ENCODE peak calls at places on chromosomes 16 and 17, in eight cellular contexts. One of them, this sample, is unnamed.

GRCh38 chr16:50270510-50271147 is 4.3 kb downstream of the ADCY7 start:
- DNase-seq in transverse colon: no peak
- DNase-seq in AG10803: no peak
- DNase-seq in type B pancreatic cell: no peak
- DNase-seq in astrocyte of the spinal cord: no peak
- DNase-seq in HCT116: no peak
- DNase-seq in dorsolateral prefrontal cortex: no peak
- DNase-seq in activated CD8-positive, alpha-beta T cell treated with anti-CD3 and anti-CD28 coated beads for 36 hours: no peak
- DNase-seq in this sample: no peak

GRCh38 chr16:73020409-73020884 is 27.5 kb downstream of the ZFHX3 start:
- DNase-seq in dorsolateral prefrontal cortex: no peak
- DNase-seq in transverse colon: peak
- DNase-seq in activated CD8-positive, alpha-beta T cell treated with anti-CD3 and anti-CD28 coated beads for 36 hours: no peak
- DNase-seq in astrocyte of the spinal cord: peak
- DNase-seq in HCT116: peak
- DNase-seq in AG10803: peak
- DNase-seq in type B pancreatic cell: no peak
- DNase-seq in this sample: peak

GRCh38 chr16:81190667-81191066 is 47.8 kb upstream of the BCO1 start:
- DNase-seq in HCT116: no peak
- DNase-seq in AG10803: peak
- DNase-seq in astrocyte of the spinal cord: no peak
- DNase-seq in transverse colon: no peak
- DNase-seq in type B pancreatic cell: no peak
- DNase-seq in dorsolateral prefrontal cortex: no peak
- DNase-seq in activated CD8-positive, alpha-beta T cell treated with anti-CD3 and anti-CD28 coated beads for 36 hours: no peak
- DNase-seq in this sample: no peak

GRCh38 chr16:52597772-52598483 is 51.0 kb upstream of the TOX3 start:
- DNase-seq in activated CD8-positive, alpha-beta T cell treated with anti-CD3 and anti-CD28 coated beads for 36 hours: no peak
- DNase-seq in transverse colon: peak
- DNase-seq in astrocyte of the spinal cord: no peak
- DNase-seq in AG10803: no peak
- DNase-seq in dorsolateral prefrontal cortex: no peak
- DNase-seq in HCT116: no peak
- DNase-seq in type B pancreatic cell: no peak
- DNase-seq in this sample: no peak

GRCh38 chr17:38885044-38885727 is 15.3 kb downstream of the LASP1 start:
- DNase-seq in activated CD8-positive, alpha-beta T cell treated with anti-CD3 and anti-CD28 coated beads for 36 hours: no peak
- DNase-seq in dorsolateral prefrontal cortex: no peak
- DNase-seq in type B pancreatic cell: no peak
- DNase-seq in astrocyte of the spinal cord: no peak
- DNase-seq in AG10803: no peak
- DNase-seq in HCT116: no peak
- DNase-seq in transverse colon: peak
- DNase-seq in this sample: no peak

GRCh38 chr17:4230142-4230541 is 33.6 kb downstream of the ANKFY1 start:
- DNase-seq in type B pancreatic cell: no peak
- DNase-seq in HCT116: peak
- DNase-seq in activated CD8-positive, alpha-beta T cell treated with anti-CD3 and anti-CD28 coated beads for 36 hours: no peak
- DNase-seq in dorsolateral prefrontal cortex: no peak
- DNase-seq in astrocyte of the spinal cord: peak
- DNase-seq in AG10803: peak
- DNase-seq in transverse colon: peak
- DNase-seq in this sample: peak

GRCh38 chr17:34997355-34997862 is 17.1 kb downstream of the LIG3 start:
- DNase-seq in AG10803: peak
- DNase-seq in activated CD8-positive, alpha-beta T cell treated with anti-CD3 and anti-CD28 coated beads for 36 hours: no peak
- DNase-seq in astrocyte of the spinal cord: peak
- DNase-seq in dorsolateral prefrontal cortex: no peak
- DNase-seq in HCT116: no peak
- DNase-seq in transverse colon: peak
- DNase-seq in type B pancreatic cell: no peak
- DNase-seq in this sample: peak

GRCh38 chr17:2259769-2260536 is 43.6 kb downstream of the SMG6 start:
- DNase-seq in AG10803: peak
- DNase-seq in dorsolateral prefrontal cortex: no peak
- DNase-seq in HCT116: no peak
- DNase-seq in astrocyte of the spinal cord: peak
- DNase-seq in transverse colon: peak
- DNase-seq in activated CD8-positive, alpha-beta T cell treated with anti-CD3 and anti-CD28 coated beads for 36 hours: peak
- DNase-seq in type B pancreatic cell: no peak
- DNase-seq in this sample: no peak

GRCh38 chr17:67666028-67666427 is 51.7 kb upstream of the NOL11 start:
- DNase-seq in dorsolateral prefrontal cortex: no peak
- DNase-seq in transverse colon: no peak
- DNase-seq in activated CD8-positive, alpha-beta T cell treated with anti-CD3 and anti-CD28 coated beads for 36 hours: no peak
- DNase-seq in astrocyte of the spinal cord: no peak
- DNase-seq in AG10803: no peak
- DNase-seq in type B pancreatic cell: no peak
- DNase-seq in HCT116: no peak
- DNase-seq in this sample: no peak

GRCh38 chr17:66331038-66331816 is 28.8 kb downstream of the PRKCA start:
- DNase-seq in dorsolateral prefrontal cortex: no peak
- DNase-seq in type B pancreatic cell: no peak
- DNase-seq in transverse colon: no peak
- DNase-seq in HCT116: no peak
- DNase-seq in astrocyte of the spinal cord: no peak
- DNase-seq in AG10803: no peak
- DNase-seq in activated CD8-positive, alpha-beta T cell treated with anti-CD3 and anti-CD28 coated beads for 36 hours: peak
- DNase-seq in this sample: no peak

GRCh38 chr17:78375401-78376079 is 2.9 kb upstream of the PGS1 start:
- DNase-seq in AG10803: peak
- DNase-seq in transverse colon: no peak
- DNase-seq in activated CD8-positive, alpha-beta T cell treated with anti-CD3 and anti-CD28 coated beads for 36 hours: no peak
- DNase-seq in dorsolateral prefrontal cortex: no peak
- DNase-seq in type B pancreatic cell: no peak
- DNase-seq in HCT116: no peak
- DNase-seq in astrocyte of the spinal cord: peak
- DNase-seq in this sample: no peak

GRCh38 chr16:57959804-57960203 is 11.1 kb downstream of the CNGB1 start:
- DNase-seq in AG10803: no peak
- DNase-seq in activated CD8-positive, alpha-beta T cell treated with anti-CD3 and anti-CD28 coated beads for 36 hours: no peak
- DNase-seq in astrocyte of the spinal cord: no peak
- DNase-seq in dorsolateral prefrontal cortex: no peak
- DNase-seq in type B pancreatic cell: no peak
- DNase-seq in transverse colon: no peak
- DNase-seq in HCT116: no peak
- DNase-seq in this sample: no peak
- TF ChIP-seq CTCF in AG10803: no peak
- TF ChIP-seq CTCF in activated CD8-positive, alpha-beta T cell treated with anti-CD3 and anti-CD28 coated beads for 36 hours: no peak
- TF ChIP-seq CTCF in astrocyte of the spinal cord: no peak
- TF ChIP-seq CTCF in dorsolateral prefrontal cortex: no peak
- TF ChIP-seq CTCF in type B pancreatic cell: no peak
- TF ChIP-seq CTCF in transverse colon: no peak
- TF ChIP-seq CTCF in HCT116: no peak
- TF ChIP-seq CTCF in this sample: no peak

GRCh38 chr16:48504216-48504615 is 105.8 kb downstream of the N4BP1 start:
- DNase-seq in transverse colon: no peak
- DNase-seq in dorsolateral prefrontal cortex: no peak
- DNase-seq in HCT116: no peak
- DNase-seq in AG10803: no peak
- DNase-seq in activated CD8-positive, alpha-beta T cell treated with anti-CD3 and anti-CD28 coated beads for 36 hours: no peak
- DNase-seq in astrocyte of the spinal cord: no peak
- DNase-seq in type B pancreatic cell: no peak
- DNase-seq in this sample: no peak
- TF ChIP-seq CTCF in transverse colon: no peak
- TF ChIP-seq CTCF in dorsolateral prefrontal cortex: no peak
- TF ChIP-seq CTCF in HCT116: no peak
- TF ChIP-seq CTCF in AG10803: no peak
- TF ChIP-seq CTCF in activated CD8-positive, alpha-beta T cell treated with anti-CD3 and anti-CD28 coated beads for 36 hours: no peak
- TF ChIP-seq CTCF in astrocyte of the spinal cord: no peak
- TF ChIP-seq CTCF in type B pancreatic cell: no peak
- TF ChIP-seq CTCF in this sample: no peak

DNA sequence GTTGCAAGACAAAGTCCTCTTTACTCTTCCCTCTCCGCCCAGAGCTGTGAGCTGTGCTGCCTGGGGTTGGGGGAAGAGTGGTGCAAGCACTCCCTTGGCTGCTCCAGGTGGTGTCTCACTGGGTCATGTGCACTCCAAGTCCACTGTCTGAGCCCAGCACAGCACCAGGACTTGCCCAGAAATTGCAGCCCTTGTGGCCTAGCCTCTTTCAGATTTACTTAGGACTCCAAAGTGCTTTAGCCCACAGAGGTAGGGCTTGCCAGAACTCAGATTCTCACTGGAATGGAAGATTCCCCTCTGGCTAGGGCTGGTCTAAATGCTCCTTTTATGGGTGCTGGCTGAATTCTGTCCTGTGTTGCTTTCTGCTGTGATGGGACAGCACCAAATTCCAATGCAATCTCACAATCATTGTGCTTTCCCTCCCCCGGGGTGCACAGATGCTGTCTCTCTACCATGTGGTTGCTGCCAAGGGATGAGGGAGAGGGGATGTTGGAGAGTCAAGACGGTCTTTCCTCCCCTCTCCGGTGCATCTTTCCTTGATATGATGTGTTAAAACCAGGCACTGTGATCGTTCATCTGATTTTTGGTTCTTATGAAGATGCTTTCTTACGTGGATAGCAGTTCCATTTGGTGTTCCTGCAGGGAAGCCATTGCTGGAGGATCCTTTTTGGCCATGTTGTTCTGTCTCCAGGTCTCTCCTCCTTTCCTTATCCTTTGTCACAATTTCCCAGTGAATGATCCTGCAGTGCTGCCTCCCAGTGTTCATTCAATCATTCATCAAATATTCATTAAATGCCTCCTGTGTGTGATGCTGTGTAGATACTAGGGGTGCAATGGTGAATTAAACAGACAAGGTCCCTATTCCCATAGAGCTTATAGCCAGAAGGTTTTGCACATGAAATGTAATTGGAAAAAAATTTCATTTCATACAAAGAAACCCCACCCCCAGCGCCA is 216.3 kb downstream of the SPECC1 start:
- DNase-seq in transverse colon: no peak
- DNase-seq in activated CD8-positive, alpha-beta T cell treated with anti-CD3 and anti-CD28 coated beads for 36 hours: no peak
- DNase-seq in AG10803: no peak
- DNase-seq in dorsolateral prefrontal cortex: no peak
- DNase-seq in HCT116: no peak
- DNase-seq in astrocyte of the spinal cord: no peak
- DNase-seq in type B pancreatic cell: no peak
- DNase-seq in this sample: no peak
- TF ChIP-seq CTCF in transverse colon: no peak
- TF ChIP-seq CTCF in activated CD8-positive, alpha-beta T cell treated with anti-CD3 and anti-CD28 coated beads for 36 hours: no peak
- TF ChIP-seq CTCF in AG10803: no peak
- TF ChIP-seq CTCF in dorsolateral prefrontal cortex: peak
- TF ChIP-seq CTCF in HCT116: peak
- TF ChIP-seq CTCF in astrocyte of the spinal cord: no peak
- TF ChIP-seq CTCF in type B pancreatic cell: no peak
- TF ChIP-seq CTCF in this sample: no peak

DNA sequence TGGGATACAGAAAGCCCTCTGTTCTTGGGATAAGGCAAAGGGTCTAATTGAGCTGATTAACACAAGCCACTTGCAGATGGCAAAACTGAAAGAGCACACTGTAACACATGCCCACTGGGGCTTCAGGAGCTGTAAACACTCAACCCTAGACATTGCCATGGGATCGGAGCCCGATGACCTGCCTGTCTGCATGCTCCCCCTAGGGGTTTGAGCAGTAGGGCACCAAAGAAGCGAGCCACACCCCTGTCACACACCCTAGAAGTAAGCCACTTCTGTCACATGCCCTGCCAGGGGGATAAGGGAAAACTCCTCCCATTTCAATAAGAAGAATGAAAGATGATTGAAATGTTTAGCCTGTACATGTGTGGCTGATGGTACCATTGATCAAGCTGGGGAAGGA is 81.3 kb upstream of the IRX6 start:
- DNase-seq in astrocyte of the spinal cord: no peak
- DNase-seq in HCT116: no peak
- DNase-seq in dorsolateral prefrontal cortex: no peak
- DNase-seq in activated CD8-positive, alpha-beta T cell treated with anti-CD3 and anti-CD28 coated beads for 36 hours: no peak
- DNase-seq in type B pancreatic cell: no peak
- DNase-seq in AG10803: no peak
- DNase-seq in transverse colon: no peak
- DNase-seq in this sample: no peak
- TF ChIP-seq CTCF in astrocyte of the spinal cord: no peak
- TF ChIP-seq CTCF in HCT116: no peak
- TF ChIP-seq CTCF in dorsolateral prefrontal cortex: no peak
- TF ChIP-seq CTCF in activated CD8-positive, alpha-beta T cell treated with anti-CD3 and anti-CD28 coated beads for 36 hours: no peak
- TF ChIP-seq CTCF in type B pancreatic cell: no peak
- TF ChIP-seq CTCF in AG10803: no peak
- TF ChIP-seq CTCF in transverse colon: no peak
- TF ChIP-seq CTCF in this sample: no peak

This sample was measured in adrenal gland.